ENCODE peak calls at places on chromosome 4, in seven cellular contexts. One of them, this sample, is unnamed.

GRCh38 chr4:142238589-142238988 is 602.2 kb downstream of the IL15 start:
- DNase-seq in astrocyte of the spinal cord: peak; percentile 36
- DNase-seq in stimulated activated CD8-positive, alpha-beta memory T cell treated with anti-CD3 and anti-CD28 coated beads, Interleukin-4, amount 100 ng/mL, for 4 hours: no peak
- DNase-seq in NCI-H2227 treated with DMSO at 0.1 percent for 48 hours: no peak
- DNase-seq in substantia nigra: no peak
- DNase-seq in omental fat pad: no peak
- DNase-seq in AG08395: peak; percentile 17
- DNase-seq in this sample: no peak

GRCh38 chr4:182600093-182600492 is 317.1 kb downstream of the DCTD start:
- DNase-seq in NCI-H2227 treated with DMSO at 0.1 percent for 48 hours: no peak
- DNase-seq in astrocyte of the spinal cord: no peak
- DNase-seq in substantia nigra: no peak
- DNase-seq in stimulated activated CD8-positive, alpha-beta memory T cell treated with anti-CD3 and anti-CD28 coated beads, Interleukin-4, amount 100 ng/mL, for 4 hours: no peak
- DNase-seq in AG08395: peak; percentile 6
- DNase-seq in omental fat pad: no peak
- DNase-seq in this sample: no peak

GRCh38 chr4:53313510-53313909 is 52.4 kb downstream of the SCFD2 start:
- DNase-seq in stimulated activated CD8-positive, alpha-beta memory T cell treated with anti-CD3 and anti-CD28 coated beads, Interleukin-4, amount 100 ng/mL, for 4 hours: no peak
- DNase-seq in omental fat pad: no peak
- DNase-seq in NCI-H2227 treated with DMSO at 0.1 percent for 48 hours: no peak
- DNase-seq in AG08395: no peak
- DNase-seq in astrocyte of the spinal cord: peak; percentile 36
- DNase-seq in substantia nigra: peak; percentile 4
- DNase-seq in this sample: no peak

GRCh38 chr4:83569967-83570366 is 34.1 kb downstream of the GPAT3 start:
- DNase-seq in AG08395: no peak
- DNase-seq in stimulated activated CD8-positive, alpha-beta memory T cell treated with anti-CD3 and anti-CD28 coated beads, Interleukin-4, amount 100 ng/mL, for 4 hours: no peak
- DNase-seq in NCI-H2227 treated with DMSO at 0.1 percent for 48 hours: no peak
- DNase-seq in astrocyte of the spinal cord: no peak
- DNase-seq in omental fat pad: no peak
- DNase-seq in substantia nigra: no peak
- DNase-seq in this sample: no peak

GRCh38 chr4:145979160-145979559 is 40.5 kb upstream of the ZNF827 start:
- DNase-seq in substantia nigra: no peak
- DNase-seq in NCI-H2227 treated with DMSO at 0.1 percent for 48 hours: no peak
- DNase-seq in AG08395: no peak
- DNase-seq in stimulated activated CD8-positive, alpha-beta memory T cell treated with anti-CD3 and anti-CD28 coated beads, Interleukin-4, amount 100 ng/mL, for 4 hours: no peak
- DNase-seq in omental fat pad: no peak
- DNase-seq in astrocyte of the spinal cord: no peak
- DNase-seq in this sample: no peak

GRCh38 chr4:139622856-139623255 is 42.8 kb upstream of the MGST2 start:
- DNase-seq in omental fat pad: no peak
- DNase-seq in astrocyte of the spinal cord: no peak
- DNase-seq in AG08395: no peak
- DNase-seq in NCI-H2227 treated with DMSO at 0.1 percent for 48 hours: no peak
- DNase-seq in substantia nigra: no peak
- DNase-seq in stimulated activated CD8-positive, alpha-beta memory T cell treated with anti-CD3 and anti-CD28 coated beads, Interleukin-4, amount 100 ng/mL, for 4 hours: no peak
- DNase-seq in this sample: no peak

GRCh38 chr4:100504086-100504874 is 13.5 kb downstream of the EMCN start:
- DNase-seq in AG08395: no peak
- DNase-seq in NCI-H2227 treated with DMSO at 0.1 percent for 48 hours: no peak
- DNase-seq in astrocyte of the spinal cord: peak; percentile 5
- DNase-seq in substantia nigra: no peak
- DNase-seq in stimulated activated CD8-positive, alpha-beta memory T cell treated with anti-CD3 and anti-CD28 coated beads, Interleukin-4, amount 100 ng/mL, for 4 hours: no peak
- DNase-seq in omental fat pad: no peak
- DNase-seq in this sample: no peak

GRCh38 chr4:84238247-84239090 is 260.6 kb downstream of the NKX6-1 start:
- DNase-seq in NCI-H2227 treated with DMSO at 0.1 percent for 48 hours: no peak
- DNase-seq in substantia nigra: no peak
- DNase-seq in AG08395: peak; percentile 50
- DNase-seq in astrocyte of the spinal cord: peak; percentile 54
- DNase-seq in stimulated activated CD8-positive, alpha-beta memory T cell treated with anti-CD3 and anti-CD28 coated beads, Interleukin-4, amount 100 ng/mL, for 4 hours: no peak
- DNase-seq in omental fat pad: no peak
- DNase-seq in this sample: no peak

GRCh38 chr4:113468165-113469022 is 293.1 kb downstream of the CAMK2D start:
- DNase-seq in astrocyte of the spinal cord: peak; percentile 100
- DNase-seq in substantia nigra: no peak
- DNase-seq in AG08395: peak; percentile 91
- DNase-seq in omental fat pad: peak; percentile 84
- DNase-seq in stimulated activated CD8-positive, alpha-beta memory T cell treated with anti-CD3 and anti-CD28 coated beads, Interleukin-4, amount 100 ng/mL, for 4 hours: no peak
- DNase-seq in NCI-H2227 treated with DMSO at 0.1 percent for 48 hours: no peak
- DNase-seq in this sample: no peak

GRCh38 chr4:189832528-189832927 is 108.1 kb upstream of the FRG1 start:
- DNase-seq in AG08395: no peak
- DNase-seq in stimulated activated CD8-positive, alpha-beta memory T cell treated with anti-CD3 and anti-CD28 coated beads, Interleukin-4, amount 100 ng/mL, for 4 hours: no peak
- DNase-seq in omental fat pad: no peak
- DNase-seq in NCI-H2227 treated with DMSO at 0.1 percent for 48 hours: no peak
- DNase-seq in substantia nigra: no peak
- DNase-seq in astrocyte of the spinal cord: no peak
- DNase-seq in this sample: no peak

GRCh38 chr4:43718369-43718768 is 730.2 kb downstream of the KCTD8 start:
- DNase-seq in AG08395: no peak
- DNase-seq in omental fat pad: no peak
- DNase-seq in stimulated activated CD8-positive, alpha-beta memory T cell treated with anti-CD3 and anti-CD28 coated beads, Interleukin-4, amount 100 ng/mL, for 4 hours: no peak
- DNase-seq in NCI-H2227 treated with DMSO at 0.1 percent for 48 hours: no peak
- DNase-seq in substantia nigra: no peak
- DNase-seq in astrocyte of the spinal cord: no peak
- DNase-seq in this sample: no peak

GRCh38 chr4:39255266-39255665 is 72.9 kb downstream of the WDR19 start:
- DNase-seq in stimulated activated CD8-positive, alpha-beta memory T cell treated with anti-CD3 and anti-CD28 coated beads, Interleukin-4, amount 100 ng/mL, for 4 hours: no peak
- DNase-seq in AG08395: peak; percentile 31
- DNase-seq in astrocyte of the spinal cord: peak; percentile 49
- DNase-seq in omental fat pad: no peak
- DNase-seq in NCI-H2227 treated with DMSO at 0.1 percent for 48 hours: no peak
- DNase-seq in substantia nigra: no peak
- DNase-seq in this sample: no peak

GRCh38 chr4:153929651-153930050 is 140.8 kb upstream of the SFRP2 start:
- DNase-seq in stimulated activated CD8-positive, alpha-beta memory T cell treated with anti-CD3 and anti-CD28 coated beads, Interleukin-4, amount 100 ng/mL, for 4 hours: no peak
- DNase-seq in AG08395: no peak
- DNase-seq in substantia nigra: no peak
- DNase-seq in omental fat pad: no peak
- DNase-seq in NCI-H2227 treated with DMSO at 0.1 percent for 48 hours: no peak
- DNase-seq in astrocyte of the spinal cord: no peak
- DNase-seq in this sample: no peak

GRCh38 chr4:80141543-80141942 is 55.8 kb upstream of the PRDM8 start:
- DNase-seq in substantia nigra: no peak
- DNase-seq in astrocyte of the spinal cord: no peak
- DNase-seq in stimulated activated CD8-positive, alpha-beta memory T cell treated with anti-CD3 and anti-CD28 coated beads, Interleukin-4, amount 100 ng/mL, for 4 hours: no peak
- DNase-seq in NCI-H2227 treated with DMSO at 0.1 percent for 48 hours: no peak
- DNase-seq in omental fat pad: no peak
- DNase-seq in AG08395: no peak
- DNase-seq in this sample: no peak

GRCh38 chr4:100286601-100287000 is 96.3 kb upstream of the DDIT4L start:
- DNase-seq in omental fat pad: no peak
- DNase-seq in stimulated activated CD8-positive, alpha-beta memory T cell treated with anti-CD3 and anti-CD28 coated beads, Interleukin-4, amount 100 ng/mL, for 4 hours: no peak
- DNase-seq in substantia nigra: no peak
- DNase-seq in NCI-H2227 treated with DMSO at 0.1 percent for 48 hours: no peak
- DNase-seq in astrocyte of the spinal cord: no peak
- DNase-seq in AG08395: no peak
- DNase-seq in this sample: no peak

GRCh38 chr4:127888559-127888958 is 7.9 kb downstream of the PLK4 start:
- DNase-seq in stimulated activated CD8-positive, alpha-beta memory T cell treated with anti-CD3 and anti-CD28 coated beads, Interleukin-4, amount 100 ng/mL, for 4 hours: no peak
- DNase-seq in AG08395: no peak
- DNase-seq in omental fat pad: no peak
- DNase-seq in NCI-H2227 treated with DMSO at 0.1 percent for 48 hours: no peak
- DNase-seq in astrocyte of the spinal cord: no peak
- DNase-seq in substantia nigra: no peak
- DNase-seq in this sample: no peak

This sample was measured in posterior cingulate gyrus.